ENCODE peak calls at places on chromosome 22, in eight cellular contexts. L, T, V, U, P, G, A and O are unnamed samples.

GRCh38 chr22:11627798-11628650 is 3900.0 kb upstream of the OR11H1 start:
- DNase-seq in L (no peak), T (no peak), V (no peak), U (no peak), P (no peak), G (no peak), A (no peak), O (no peak)

GRCh38 chr22:43437871-43438475 is 26.2 kb downstream of the MPPED1 start:
- DNase-seq in L (no peak), T (no peak), V (no peak), U (no peak), P (no peak), G (no peak), A (no peak), O (no peak)

GRCh38 chr22:50705851-50706351 is 32.1 kb upstream of the ACR start:
- DNase-seq in L (no peak), T (no peak), V (no peak), U (no peak), P (no peak), G (no peak), A (no peak), O (peak)

GRCh38 chr22:41991111-41991510 is 7.5 kb upstream of the WBP2NL start:
- DNase-seq in L (peak), T (no peak), V (no peak), U (no peak), P (no peak), G (no peak), A (no peak), O (no peak)

GRCh38 chr22:32744560-32744959 is 56.9 kb upstream of the TIMP3 start:
- DNase-seq in L (no peak), T (no peak), V (no peak), U (no peak), P (no peak), G (no peak), A (no peak), O (no peak)

GRCh38 chr22:43228330-43228729 is 41.4 kb upstream of the TTLL12 start:
- DNase-seq in L (no peak), T (no peak), V (no peak), U (no peak), P (no peak), G (peak), A (no peak), O (no peak)

GRCh38 chr22:44146088-44146861 is 34.5 kb upstream of the PARVG start:
- DNase-seq in L (no peak), T (no peak), V (no peak), U (no peak), P (no peak), G (no peak), A (no peak), O (no peak)

GRCh38 chr22:43001271-43002197 is 13.4 kb downstream of the PACSIN2 start:
- DNase-seq in L (no peak), T (no peak), V (no peak), U (no peak), P (no peak), G (no peak), A (no peak), O (no peak)

GRCh38 chr22:22001664-22002525 is 19.3 kb upstream of the TOP3B start:
- DNase-seq in L (no peak), T (no peak), V (no peak), U (no peak), P (no peak), G (no peak), A (no peak), O (no peak)

GRCh38 chr22:49613108-49613507 is 214.6 kb downstream of the BRD1 start:
- DNase-seq in L (no peak), T (no peak), V (no peak), U (no peak), P (no peak), G (no peak), A (no peak), O (no peak)

GRCh38 chr22:25281675-25282345 is 62.4 kb downstream of the CRYBB2 start:
- DNase-seq in L (no peak), T (no peak), V (no peak), U (no peak), P (no peak), G (no peak), A (no peak), O (no peak)

GRCh38 chr22:50673231-50674126 is 856 bp downstream of the SHANK3 start:
- DNase-seq in L (no peak), T (no peak), V (peak), U (peak), P (no peak), G (no peak), A (no peak), O (no peak)

GRCh38 chr22:41181349-41182241 is 23.5 kb upstream of the L3MBTL2 start:
- DNase-seq in L (no peak), T (no peak), V (no peak), U (no peak), P (no peak), G (no peak), A (no peak), O (no peak)

GRCh38 chr22:47794851-47795250 is 1032.4 kb downstream of the TBC1D22A start:
- DNase-seq in L (no peak), T (no peak), V (no peak), U (no peak), P (no peak), G (no peak), A (no peak), O (no peak)

GRCh38 chr22:48157676-48158075 is 1395.2 kb downstream of the TBC1D22A start:
- DNase-seq in L (no peak), T (no peak), V (no peak), U (no peak), P (no peak), G (no peak), A (no peak), O (no peak)

GRCh38 chr22:47292546-47293320 is 530.3 kb downstream of the TBC1D22A start:
- DNase-seq in L (no peak), T (no peak), V (no peak), U (no peak), P (no peak), G (peak), A (peak), O (no peak)

GRCh38 chr22:50640857-50641647 is 13.1 kb upstream of the ARSA start:
- DNase-seq in L (no peak), T (no peak), V (no peak), U (no peak), P (no peak), G (no peak), A (no peak), O (no peak)

GRCh38 chr22:21754523-21755128 is 19.0 kb upstream of the YPEL1 start:
- DNase-seq in L (no peak), T (peak), V (no peak), U (peak), P (no peak), G (peak), A (no peak), O (peak)

DNA sequence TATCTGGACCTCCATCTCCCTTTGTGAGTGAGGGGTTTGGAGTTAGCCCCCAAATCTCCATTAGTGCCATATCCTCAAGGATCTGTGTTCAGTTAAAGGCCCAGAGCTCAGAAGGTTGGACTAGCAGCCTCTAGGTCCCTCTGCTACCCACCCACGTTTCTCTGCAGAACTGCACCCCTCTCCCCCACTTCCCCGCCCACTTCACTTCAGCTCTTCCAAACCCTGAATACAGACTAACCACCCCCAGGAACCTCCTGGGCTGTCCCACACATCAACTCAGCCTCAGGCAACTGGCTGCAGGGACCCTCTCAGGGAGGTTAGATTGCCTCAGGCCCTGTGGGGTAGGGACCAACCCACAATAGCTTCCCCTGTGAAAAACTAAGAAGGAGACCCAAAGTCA is 854 bp downstream of the VPREB3 start:
- DNase-seq in L (no peak), T (no peak), V (no peak), U (no peak), P (no peak), G (no peak), A (no peak), O (no peak)
- H3K27ac ChIP-seq in L (no peak), T (no peak), V (no peak), U (no peak), P (no peak), G (no peak), A (no peak), O (no peak)

GRCh38 chr22:38014083-38014482 is 29.7 kb upstream of the SOX10 start:
- DNase-seq in L (no peak), T (no peak), V (no peak), U (no peak), P (no peak), G (no peak), A (no peak), O (no peak)

GRCh38 chr22:38017939-38018885 is 33.9 kb upstream of the SOX10 start:
- DNase-seq in L (no peak), T (no peak), V (no peak), U (no peak), P (no peak), G (no peak), A (no peak), O (no peak)

GRCh38 chr22:38017272-38017920 is 33.0 kb upstream of the SOX10 start:
- DNase-seq in L (peak), T (peak), V (no peak), U (peak), P (no peak), G (no peak), A (peak), O (peak)

GRCh38 chr22:38018938-38019827 is 34.8 kb upstream of the SOX10 start:
- DNase-seq in L (no peak), T (no peak), V (no peak), U (peak), P (no peak), G (no peak), A (no peak), O (no peak)

GRCh38 chr22:38016182-38017078 is 32.1 kb upstream of the SOX10 start:
- DNase-seq in L (no peak), T (no peak), V (no peak), U (peak), P (no peak), G (no peak), A (peak), O (peak)
- H3K27ac ChIP-seq in L (peak), T (no peak), V (no peak), U (peak), P (no peak), G (no peak), A (peak), O (peak)

DNA sequence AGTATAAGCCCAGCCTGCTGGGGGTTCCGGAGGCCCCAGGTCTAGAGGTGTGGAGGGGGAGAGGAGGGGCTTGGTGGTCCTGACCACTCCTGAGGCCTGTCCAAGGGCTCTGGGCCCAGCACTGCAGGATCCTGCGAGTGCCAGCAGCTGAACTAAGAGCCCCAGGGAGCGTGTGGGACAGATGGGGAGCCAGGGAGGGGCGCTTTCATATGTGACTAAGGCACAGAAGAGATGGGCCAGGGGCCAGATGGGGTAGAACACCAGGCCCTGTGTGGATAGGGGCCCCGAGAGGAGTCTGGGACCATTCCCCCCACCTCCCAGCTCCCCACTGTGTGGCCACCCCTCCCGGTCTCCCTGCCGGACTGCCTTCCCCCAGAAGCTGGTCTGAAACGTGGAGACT is 18.4 kb downstream of the MAFF start:
- DNase-seq in L (no peak), T (no peak), V (no peak), U (no peak), P (no peak), G (peak), A (no peak), O (peak)
- H3K27ac ChIP-seq in L (peak), T (peak), V (no peak), U (no peak), P (peak), G (peak), A (peak), O (peak)

DNA sequence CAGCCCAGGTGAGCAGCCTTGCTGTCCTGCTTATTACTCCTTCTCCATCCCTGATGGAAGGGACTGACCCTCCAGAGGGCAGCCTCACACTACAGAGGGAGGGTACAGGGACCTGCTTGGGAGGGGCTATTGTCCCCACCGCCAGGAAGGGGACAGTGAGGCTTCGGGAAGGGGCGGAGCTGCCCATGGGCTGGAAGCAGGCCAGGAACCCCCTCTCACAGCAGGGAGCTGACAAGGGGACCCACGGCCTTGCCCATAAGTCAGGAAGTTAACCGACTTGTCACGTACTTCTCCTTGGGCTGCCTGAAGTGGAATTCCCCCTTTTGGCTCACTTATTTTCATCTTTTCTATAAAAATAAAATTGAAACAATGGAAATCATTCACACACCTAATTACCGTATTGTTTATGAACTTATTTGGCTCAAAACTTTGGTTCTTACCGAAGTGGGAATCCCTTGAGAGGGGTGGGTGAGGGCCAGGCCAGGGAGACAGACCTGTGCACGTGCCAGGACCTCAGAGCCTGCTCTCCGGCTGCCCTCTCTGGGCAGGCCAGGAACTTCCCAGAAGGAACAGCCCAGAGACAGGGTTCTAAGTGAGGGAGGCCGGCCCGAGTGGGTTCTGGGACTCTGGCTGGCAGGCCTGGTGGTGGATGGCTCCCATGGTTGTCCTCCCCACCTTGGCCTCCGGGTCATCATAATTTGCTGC is 5.8 kb downstream of the MGAT3 start:
- DNase-seq in L (no peak), T (no peak), V (no peak), U (peak), P (no peak), G (peak), A (no peak), O (peak)
- H3K27ac ChIP-seq in L (peak), T (peak), V (no peak), U (peak), P (no peak), G (no peak), A (no peak), O (peak)

GRCh38 chr22:17872491-17872890 is 98.2 kb upstream of the BID start:
- DNase-seq in L (no peak), T (no peak), V (no peak), U (no peak), P (no peak), G (no peak), A (no peak), O (no peak)
- H3K27ac ChIP-seq in L (no peak), T (peak), V (no peak), U (peak), P (no peak), G (no peak), A (no peak), O (peak)

GRCh38 chr22:46119729-46120419 is 30.5 kb upstream of the PPARA start:
- DNase-seq in L (peak), T (no peak), V (no peak), U (no peak), P (no peak), G (no peak), A (no peak), O (peak)
- H3K27ac ChIP-seq in L (peak), T (no peak), V (no peak), U (no peak), P (no peak), G (no peak), A (peak), O (no peak)

DNA sequence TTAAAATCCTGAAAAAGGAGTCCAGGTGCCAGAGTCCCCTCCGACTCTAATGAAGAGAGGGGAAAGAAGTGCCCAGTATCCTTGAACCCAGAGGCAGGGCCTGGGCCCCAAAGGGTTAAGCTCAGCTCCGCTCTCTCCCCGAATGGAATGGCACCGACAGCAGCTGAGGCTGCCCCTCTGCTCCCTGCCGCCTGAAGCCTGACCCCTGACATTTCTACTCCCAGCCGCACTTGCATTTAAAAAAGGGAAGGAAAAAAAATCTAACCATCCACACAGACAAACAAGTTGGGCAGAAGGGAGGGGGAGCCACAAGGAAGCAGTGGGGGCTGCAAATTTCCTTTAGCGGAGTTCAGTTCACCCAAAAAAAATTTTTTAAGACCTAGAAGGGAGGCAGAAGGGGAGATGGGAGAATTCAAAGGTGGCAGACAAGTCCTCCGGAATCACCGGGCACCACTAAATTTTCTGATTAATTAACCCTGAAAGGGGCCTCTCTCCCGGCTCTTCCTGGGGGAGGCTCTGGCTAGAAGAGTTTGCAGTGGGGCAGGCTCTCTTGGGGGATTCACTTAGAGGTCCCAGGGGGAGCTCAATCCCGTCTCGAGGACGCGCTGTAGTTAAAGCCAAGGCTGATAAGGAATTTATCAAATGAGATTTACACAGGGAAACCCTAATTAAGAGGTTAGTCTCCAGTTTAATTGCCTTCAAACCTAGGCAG is 25.7 kb downstream of the MN1 start:
- DNase-seq in L (no peak), T (peak), V (no peak), U (no peak), P (no peak), G (no peak), A (no peak), O (no peak)
- H3K27ac ChIP-seq in L (peak), T (peak), V (no peak), U (peak), P (no peak), G (no peak), A (no peak), O (peak)

DNA sequence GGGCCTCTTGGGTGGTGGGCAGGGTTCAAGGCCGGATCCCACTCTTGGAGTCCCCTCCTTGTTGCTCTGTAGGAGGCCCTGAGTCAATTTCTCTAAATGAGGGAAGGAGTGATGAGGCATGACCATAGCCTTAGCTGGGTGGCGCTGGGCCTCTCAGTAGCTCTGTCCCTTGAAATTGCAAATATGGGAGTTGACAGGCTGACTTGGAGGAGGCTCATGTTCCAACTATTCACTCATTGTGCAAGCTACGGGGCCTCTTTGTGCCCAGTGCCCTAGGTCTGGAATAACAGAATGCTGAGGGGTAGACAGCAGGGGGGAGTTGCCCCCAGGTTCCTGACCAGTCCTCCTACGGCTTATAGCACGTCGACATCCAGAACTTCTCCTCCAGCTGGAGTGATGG is 8.0 kb downstream of the SELENOM start:
- DNase-seq in L (no peak), T (no peak), V (no peak), U (no peak), P (no peak), G (no peak), A (no peak), O (no peak)
- H3K27ac ChIP-seq in L (no peak), T (peak), V (no peak), U (no peak), P (no peak), G (no peak), A (peak), O (no peak)